ENCODE peak calls at places on chromosomes 3 and 15, in seven cellular contexts. O is MM.1S, Z is GM23248, S is SK-N-SH, K is OCI-LY7, P is neural progenitor cell, A is HCT116. J is an unnamed sample.

GRCh38 chr3:13703071-13703470 is 154.1 kb downstream of the FBLN2 start:
- DNase-seq in A (no peak), K (no peak), O (no peak), P (no peak), S (no peak), Z (no peak), J (no peak)

GRCh38 chr3:170012683-170013400 is 25.0 kb upstream of the GPR160 start:
- DNase-seq in A (no peak), Z (no peak), P (no peak), O (no peak), S (no peak), K (no peak), J (peak; percentile 36)

GRCh38 chr15:98983333-98983732 is 24.3 kb downstream of the PGPEP1L start:
- DNase-seq in A (no peak), S (no peak), Z (peak; percentile 90), K (no peak), P (no peak), O (no peak), J (no peak)

GRCh38 chr15:72700076-72700475 is 14.1 kb downstream of the BBS4 start:
- DNase-seq in S (no peak), Z (no peak), K (no peak), A (no peak), O (no peak), P (no peak), J (no peak)

GRCh38 chr3:28846948-28847527 is 433.8 kb upstream of the RBMS3 start:
- DNase-seq in K (no peak), P (no peak), S (peak; percentile 51), Z (no peak), O (no peak), A (no peak), J (no peak)

GRCh38 chr15:25242957-25243799 is 195.6 kb downstream of the UBE3A start:
- DNase-seq in Z (no peak), O (no peak), A (no peak), S (no peak), K (no peak), P (no peak), J (no peak)

GRCh38 chr3:117439812-117440211 is 730.2 kb downstream of the TUSC7 start:
- DNase-seq in O (no peak), Z (peak; percentile 31), K (no peak), P (peak; percentile 60), S (peak; percentile 22), A (no peak), J (no peak)

GRCh38 chr3:70829101-70829500 is 516.7 kb upstream of the MDFIC2 start:
- DNase-seq in Z (peak; percentile 87), S (no peak), P (no peak), A (no peak), K (no peak), O (no peak), J (peak; percentile 13)

GRCh38 chr3:15319575-15319974 is 12.8 kb downstream of the SH3BP5 start:
- DNase-seq in S (no peak), K (no peak), Z (peak; percentile 88), O (no peak), A (no peak), P (no peak), J (no peak)

GRCh38 chr15:89829161-89829560 is 14.5 kb upstream of the ANPEP start:
- DNase-seq in K (no peak), Z (no peak), O (no peak), S (no peak), P (no peak), A (no peak), J (no peak)

GRCh38 chr3:29022976-29023375 is 257.9 kb upstream of the RBMS3 start:
- DNase-seq in S (no peak), P (no peak), K (no peak), Z (no peak), A (no peak), O (no peak), J (no peak)

GRCh38 chr3:27840807-27841594 is 118.9 kb upstream of the EOMES start:
- DNase-seq in P (no peak), K (no peak), O (no peak), S (no peak), A (no peak), Z (no peak), J (no peak)

GRCh38 chr3:141147657-141148056 is 84.0 kb upstream of the PXYLP1 start:
- DNase-seq in Z (no peak), O (no peak), P (no peak), K (no peak), S (no peak), A (no peak), J (no peak)

GRCh38 chr3:17055374-17056276 is 170.9 kb downstream of the PLCL2 start:
- DNase-seq in A (no peak), Z (peak; percentile 76), S (no peak), K (no peak), P (no peak), O (no peak), J (no peak)

GRCh38 chr3:191176038-191176437 is 23.0 kb upstream of the OSTN start:
- DNase-seq in A (no peak), O (no peak), Z (no peak), P (no peak), K (no peak), S (no peak), J (no peak)

GRCh38 chr15:54564142-54564541 is 585.9 kb downstream of the UNC13C start:
- DNase-seq in Z (no peak), S (no peak), P (no peak), A (no peak), O (no peak), K (no peak), J (no peak)

GRCh38 chr15:54556231-54556630 is 578.0 kb downstream of the UNC13C start:
- DNase-seq in O (peak; percentile 46), Z (no peak), P (no peak), K (no peak), A (no peak), S (no peak), J (no peak)

GRCh38 chr15:54559405-54560064 is 581.3 kb downstream of the UNC13C start:
- DNase-seq in O (no peak), S (no peak), P (no peak), Z (no peak), A (no peak), K (no peak), J (no peak)

GRCh38 chr15:54560417-54560816 is 582.2 kb downstream of the UNC13C start:
- DNase-seq in P (no peak), K (no peak), S (no peak), A (no peak), O (no peak), Z (no peak), J (no peak)
- H3K4me2 ChIP-seq in P (no peak overlapping the region), K (no peak overlapping the region), S (no peak overlapping the region), A (no peak overlapping the region), O (no peak overlapping the region), Z (no peak overlapping the region), J (no peak overlapping the region)

DNA sequence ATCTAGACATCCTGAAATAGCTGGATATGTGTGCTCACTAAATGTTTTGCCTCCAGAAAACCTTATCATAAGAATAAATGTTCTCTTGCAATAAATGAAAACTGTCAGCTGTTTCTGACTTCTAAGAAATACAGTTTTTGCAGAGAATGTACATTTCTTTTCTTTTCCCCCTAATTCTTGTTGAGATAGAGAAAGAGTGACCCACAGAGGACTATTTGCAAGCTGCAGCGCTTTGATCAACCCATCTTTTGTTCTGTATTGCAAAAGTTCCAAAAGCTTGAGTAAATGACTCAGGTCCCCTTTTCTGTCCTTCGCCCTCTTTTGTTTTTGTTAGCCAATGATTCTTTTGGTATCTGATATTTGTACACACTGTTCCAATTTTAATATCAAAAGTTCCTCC is 141.9 kb downstream of the BBX start:
- DNase-seq in S (no peak), O (no peak), P (peak; percentile 20), K (no peak), Z (no peak), A (no peak), J (no peak)
- H3K4me1 ChIP-seq in S (peaks cover 7% of the 10 kb centered on the region), O (peaks cover 11% of the 10 kb centered on the region), P (peaks cover 29% of the 10 kb centered on the region), K (no peaks in the 10 kb centered on the region), Z (peaks cover 53% of the 10 kb centered on the region), A (no peaks in the 10 kb centered on the region), J (peaks cover 7% of the 10 kb centered on the region)

GRCh38 chr15:55990516-55990915 is 2.9 kb downstream of the NEDD4 start:
- DNase-seq in P (no peak), Z (no peak), K (no peak), S (no peak), A (no peak), O (no peak), J (no peak)
- TF ChIP-seq EZH2phosphoT487 in P (no peak), Z (no peak), K (no peak), S (no peak), A (no peak), O (no peak), J (no peak)

DNA sequence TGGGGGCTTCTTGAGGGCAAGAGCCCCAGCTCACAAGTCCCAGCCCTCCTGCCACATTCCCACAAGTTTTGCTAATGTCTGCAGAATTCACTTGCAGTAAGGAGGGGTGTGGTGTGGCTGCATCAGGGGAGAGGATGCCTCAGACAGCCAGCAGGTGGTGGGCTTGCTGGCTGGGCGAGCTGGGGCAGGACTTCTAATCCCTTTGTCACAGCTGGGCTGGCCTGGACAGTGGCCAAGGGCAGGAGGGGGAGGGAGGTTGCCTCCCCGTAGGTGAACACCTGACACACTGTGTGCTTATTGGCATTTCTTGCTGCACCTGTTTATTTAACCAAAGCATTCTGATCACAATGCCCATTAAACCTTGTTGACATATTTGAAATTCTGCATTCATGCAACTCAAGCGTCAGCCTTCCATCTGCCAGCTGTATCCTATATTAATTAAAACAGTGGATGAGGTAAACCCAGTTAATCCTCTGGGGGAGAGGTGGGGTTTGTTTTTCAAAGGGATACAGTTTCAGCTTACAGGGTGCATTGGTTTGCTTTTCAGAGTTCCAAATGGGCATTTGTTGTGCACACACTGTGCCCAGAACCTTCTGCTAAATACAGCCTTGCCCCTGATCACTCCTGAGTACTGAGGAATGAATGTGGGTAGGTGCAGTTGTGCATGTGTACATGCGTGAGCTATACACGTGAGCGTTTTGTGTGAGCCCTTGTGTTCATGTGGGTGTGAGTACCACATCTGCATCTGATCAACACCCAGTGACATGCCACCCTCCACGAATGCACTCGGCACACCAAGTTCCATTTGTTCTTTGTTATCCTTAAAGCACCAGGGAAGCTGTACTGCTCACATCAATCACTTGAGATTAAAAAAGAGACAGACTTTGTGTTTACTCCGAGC is 268.7 kb downstream of the XXYLT1 start:
- DNase-seq in A (peak; percentile 37), K (peak; percentile 58), S (peak; percentile 75), Z (peak; percentile 45), P (peak; percentile 75), O (peak; percentile 82), J (peak; percentile 77)
- H3K4me2 ChIP-seq in A (no peak overlapping the region), K (no peak overlapping the region), S (no peak overlapping the region), Z (no peak overlapping the region), P (no peak overlapping the region), O (no peak overlapping the region), J (no peak overlapping the region)

GRCh38 chr3:175179055-175179454 is 319.9 kb downstream of the NAALADL2 start:
- DNase-seq in K (no peak), Z (peak; percentile 4), P (no peak), S (no peak), O (no peak), A (no peak), J (no peak)
- H3K4me1 ChIP-seq in K (no peaks in the 10 kb centered on the region), Z (no peaks in the 10 kb centered on the region), P (no peaks in the 10 kb centered on the region), S (no peaks in the 10 kb centered on the region), O (no peaks in the 10 kb centered on the region), A (no peaks in the 10 kb centered on the region), J (no peaks in the 10 kb centered on the region)

GRCh38 chr3:69566256-69566655 is 173.0 kb upstream of the MITF start:
- DNase-seq in O (no peak), A (no peak), K (no peak), P (no peak), Z (no peak), S (no peak), J (no peak)
- TF ChIP-seq EZH2phosphoT487 in O (no peak), A (no peak), K (no peak), P (no peak), Z (no peak), S (no peak), J (no peak)

J was measured in hepatocyte.